ENCODE peak calls at places on chromosomes 11 and 22, in eight cellular contexts. I is HL-60, D is cardiac fibroblast, B is epithelial cell of proximal tubule, Y is fibroblast of pulmonary artery, L is AG04450, V is B cell, H is GM20000. C is an unnamed sample.

GRCh38 chr11:88353835-88354496 is 16.4 kb upstream of the CTSC start:
- DNase-seq in I (no peak), D (no peak), B (no peak), Y (no peak), L (no peak), V (no peak), H (no peak), C (no peak)

GRCh38 chr11:119999220-119999619 is 138.7 kb downstream of the TRIM29 start:
- DNase-seq in I (no peak), D (no peak), B (no peak), Y (no peak), L (no peak), V (no peak), H (no peak), C (no peak)

GRCh38 chr11:64560941-64561340 is 30.1 kb upstream of the SLC22A12 start:
- DNase-seq in I (no peak), D (no peak), B (no peak), Y (no peak), L (no peak), V (no peak), H (no peak), C (no peak)

GRCh38 chr11:16789061-16789415 is 50.6 kb downstream of the C11orf58 start:
- DNase-seq in I (no peak), D (no peak), B (no peak), Y (no peak), L (no peak), V (no peak), H (no peak), C (no peak)

GRCh38 chr11:102144357-102145342 is 34.4 kb downstream of the YAP1 start:
- DNase-seq in I (no peak), D (peak), B (no peak), Y (peak), L (peak), V (no peak), H (no peak), C (peak)

GRCh38 chr11:128294001-128294684 is 293.2 kb downstream of the ETS1 start:
- DNase-seq in I (no peak), D (no peak), B (no peak), Y (no peak), L (no peak), V (no peak), H (no peak), C (no peak)

GRCh38 chr11:36574486-36574885 is 6.7 kb downstream of the RAG1 start:
- DNase-seq in I (no peak), D (no peak), B (no peak), Y (no peak), L (no peak), V (no peak), H (no peak), C (no peak)

GRCh38 chr22:47067911-47068654 is 305.6 kb downstream of the TBC1D22A start:
- DNase-seq in I (no peak), D (no peak), B (no peak), Y (no peak), L (no peak), V (peak), H (no peak), C (no peak)

GRCh38 chr11:78210000-78210608 is 21.4 kb downstream of the USP35 start:
- DNase-seq in I (no peak), D (no peak), B (no peak), Y (no peak), L (no peak), V (no peak), H (no peak), C (no peak)

GRCh38 chr22:38305481-38306448 is 11.5 kb downstream of the CSNK1E start:
- DNase-seq in I (no peak), D (peak), B (peak), Y (peak), L (no peak), V (peak), H (peak), C (no peak)

GRCh38 chr11:115501895-115502589 is 2.2 kb downstream of the CADM1 start:
- DNase-seq in I (no peak), D (no peak), B (no peak), Y (no peak), L (no peak), V (no peak), H (peak), C (no peak)

GRCh38 chr11:8346157-8346755 is 82.6 kb upstream of the LMO1 start:
- DNase-seq in I (no peak), D (no peak), B (no peak), Y (no peak), L (no peak), V (no peak), H (no peak), C (no peak)

GRCh38 chr11:132848336-132848735 is 684.0 kb downstream of the OPCML start:
- DNase-seq in I (no peak), D (peak), B (no peak), Y (peak), L (no peak), V (no peak), H (no peak), C (no peak)

GRCh38 chr11:32151036-32151435 is 60.2 kb downstream of the RCN1 start:
- DNase-seq in I (no peak), D (no peak), B (no peak), Y (no peak), L (no peak), V (no peak), H (no peak), C (no peak)

GRCh38 chr11:111976614-111977140 is 39.5 kb downstream of the DIXDC1 start:
- DNase-seq in I (no peak), D (no peak), B (no peak), Y (no peak), L (no peak), V (no peak), H (no peak), C (no peak)

GRCh38 chr11:72924568-72925190 is 110.5 kb downstream of the ATG16L2 start:
- DNase-seq in I (peak), D (peak), B (no peak), Y (peak), L (no peak), V (no peak), H (no peak), C (no peak)

GRCh38 chr11:46461461-46461927 is 69.9 kb upstream of the CHRM4 start:
- DNase-seq in I (no peak), D (no peak), B (no peak), Y (no peak), L (no peak), V (no peak), H (no peak), C (no peak)

GRCh38 chr11:94129505-94130335 is 1.1 kb downstream of the PANX1 start:
- DNase-seq in I (no peak), D (no peak), B (no peak), Y (peak), L (no peak), V (peak), H (no peak), C (no peak)

GRCh38 chr11:116986521-116987105 is 111.6 kb downstream of the SIK3 start:
- DNase-seq in I (peak), D (peak), B (peak), Y (peak), L (no peak), V (peak), H (no peak), C (peak)

GRCh38 chr11:86374586-86374985 is at the start of gene CCDC81:
- DNase-seq in I (no peak), D (peak), B (no peak), Y (peak), L (no peak), V (no peak), H (no peak), C (no peak)

GRCh38 chr11:74138021-74138420 is 32.8 kb downstream of the C2CD3 start:
- DNase-seq in I (no peak), D (no peak), B (no peak), Y (peak), L (peak), V (no peak), H (no peak), C (no peak)

GRCh38 chr11:58575377-58576020 is at the start of gene LPXN:
- DNase-seq in I (peak), D (peak), B (no peak), Y (peak), L (no peak), V (peak), H (peak), C (no peak)

GRCh38 chr11:125313271-125314222 is 149.0 kb downstream of the PKNOX2 start:
- DNase-seq in I (no peak), D (peak), B (no peak), Y (peak), L (no peak), V (no peak), H (no peak), C (no peak)

GRCh38 chr11:63673579-63673978 is 2.4 kb upstream of the ATL3 start:
- DNase-seq in I (no peak), D (no peak), B (no peak), Y (no peak), L (no peak), V (no peak), H (no peak), C (no peak)

GRCh38 chr22:40281717-40282116 is 64.6 kb upstream of the ADSL start:
- DNase-seq in I (no peak), D (no peak), B (no peak), Y (no peak), L (no peak), V (no peak), H (no peak), C (no peak)

GRCh38 chr11:117072517-117073218 is 25.6 kb downstream of the SIK3 start:
- DNase-seq in I (peak), D (peak), B (peak), Y (peak), L (peak), V (no peak), H (peak), C (no peak)

GRCh38 chr11:117816846-117817212 is 7.7 kb downstream of the FXYD2 start:
- DNase-seq in I (no peak), D (no peak), B (no peak), Y (no peak), L (no peak), V (no peak), H (no peak), C (no peak)

GRCh38 chr11:2814751-2815150 is 70.8 kb downstream of the CDKN1C start:
- DNase-seq in I (no peak), D (no peak), B (no peak), Y (no peak), L (no peak), V (no peak), H (no peak), C (no peak)

GRCh38 chr11:133519560-133519959 is 12.7 kb downstream of the OPCML start:
- DNase-seq in I (no peak), D (no peak), B (no peak), Y (no peak), L (no peak), V (no peak), H (no peak), C (no peak)

GRCh38 chr11:17578958-17579357 is 31.9 kb downstream of the OTOG start:
- DNase-seq in I (no peak), D (no peak), B (no peak), Y (no peak), L (no peak), V (no peak), H (no peak), C (no peak)

GRCh38 chr11:1728931-1729691 is 21.3 kb downstream of the IFITM10 start:
- DNase-seq in I (no peak), D (no peak), B (no peak), Y (no peak), L (no peak), V (no peak), H (no peak), C (no peak)

GRCh38 chr22:50269573-50270301 is 443 bp downstream of the MAPK11 start:
- DNase-seq in I (no peak), D (peak), B (no peak), Y (peak), L (no peak), V (no peak), H (peak), C (no peak)

GRCh38 chr11:72617080-72617744 is 57.0 kb downstream of the PDE2A start:
- DNase-seq in I (no peak), D (peak), B (no peak), Y (peak), L (no peak), V (no peak), H (no peak), C (no peak)

DNA sequence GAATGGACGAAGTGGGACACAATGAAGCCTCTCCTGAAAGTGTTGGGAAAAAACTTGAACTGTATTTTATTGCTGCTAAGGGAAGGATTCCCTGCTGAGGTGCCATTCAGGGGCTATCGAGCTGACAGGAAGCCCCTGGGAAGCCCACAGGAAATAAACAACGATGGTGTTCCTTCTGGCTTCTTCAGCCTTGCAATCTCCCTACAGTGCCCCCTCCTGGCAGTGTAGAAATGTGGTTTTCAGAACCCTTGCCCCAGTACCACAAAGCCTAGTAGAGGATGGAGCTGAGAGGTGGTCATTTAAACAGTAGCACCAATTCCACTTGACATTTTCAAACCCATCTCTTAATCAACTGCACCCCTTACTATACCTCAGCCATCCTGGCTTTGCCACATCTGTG is 676.7 kb upstream of the ARHGAP42 start:
- DNase-seq in I (no peak), D (no peak), B (no peak), Y (no peak), L (no peak), V (no peak), H (no peak), C (no peak)
- TF ChIP-seq CTCF in I (no peak), D (no peak), B (peak), Y (no peak), L (no peak), V (no peak), H (no peak), C (no peak)

DNA sequence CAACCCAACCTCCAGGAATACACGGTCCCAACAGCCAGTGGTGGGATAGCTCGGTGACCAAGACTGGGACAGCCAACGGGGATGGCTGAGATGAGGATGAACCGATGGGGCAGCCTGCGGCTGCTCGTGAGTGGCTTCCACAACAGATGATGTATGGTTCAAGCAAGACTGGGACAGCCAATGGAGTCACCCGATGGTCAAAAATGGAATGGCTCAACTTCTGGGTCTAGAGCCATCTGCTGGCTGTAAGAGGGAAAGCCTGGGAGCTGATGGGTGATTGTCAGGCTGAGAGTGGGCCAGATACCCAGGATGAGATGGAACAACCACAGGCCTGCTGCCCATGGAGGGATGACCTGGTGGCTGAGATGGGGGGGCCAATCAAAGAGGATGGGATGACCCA is 35.5 kb downstream of the SYT7 start:
- DNase-seq in I (no peak), D (no peak), B (no peak), Y (peak), L (no peak), V (no peak), H (peak), C (no peak)
- TF ChIP-seq CTCF in I (peak), D (peak), B (peak), Y (peak), L (peak), V (no peak), H (peak), C (no peak)

GRCh38 chr11:70049045-70049444 is 29.1 kb upstream of the ANO1 start:
- DNase-seq in I (no peak), D (no peak), B (no peak), Y (no peak), L (no peak), V (no peak), H (no peak), C (no peak)

GRCh38 chr11:70043482-70043881 is 34.6 kb upstream of the ANO1 start:
- DNase-seq in I (no peak), D (no peak), B (no peak), Y (no peak), L (no peak), V (no peak), H (no peak), C (no peak)

GRCh38 chr11:70050243-70050642 is 27.9 kb upstream of the ANO1 start:
- DNase-seq in I (no peak), D (no peak), B (no peak), Y (no peak), L (no peak), V (no peak), H (no peak), C (no peak)

GRCh38 chr11:70046089-70046488 is 32.0 kb upstream of the ANO1 start:
- DNase-seq in I (no peak), D (no peak), B (no peak), Y (no peak), L (no peak), V (no peak), H (no peak), C (no peak)

DNA sequence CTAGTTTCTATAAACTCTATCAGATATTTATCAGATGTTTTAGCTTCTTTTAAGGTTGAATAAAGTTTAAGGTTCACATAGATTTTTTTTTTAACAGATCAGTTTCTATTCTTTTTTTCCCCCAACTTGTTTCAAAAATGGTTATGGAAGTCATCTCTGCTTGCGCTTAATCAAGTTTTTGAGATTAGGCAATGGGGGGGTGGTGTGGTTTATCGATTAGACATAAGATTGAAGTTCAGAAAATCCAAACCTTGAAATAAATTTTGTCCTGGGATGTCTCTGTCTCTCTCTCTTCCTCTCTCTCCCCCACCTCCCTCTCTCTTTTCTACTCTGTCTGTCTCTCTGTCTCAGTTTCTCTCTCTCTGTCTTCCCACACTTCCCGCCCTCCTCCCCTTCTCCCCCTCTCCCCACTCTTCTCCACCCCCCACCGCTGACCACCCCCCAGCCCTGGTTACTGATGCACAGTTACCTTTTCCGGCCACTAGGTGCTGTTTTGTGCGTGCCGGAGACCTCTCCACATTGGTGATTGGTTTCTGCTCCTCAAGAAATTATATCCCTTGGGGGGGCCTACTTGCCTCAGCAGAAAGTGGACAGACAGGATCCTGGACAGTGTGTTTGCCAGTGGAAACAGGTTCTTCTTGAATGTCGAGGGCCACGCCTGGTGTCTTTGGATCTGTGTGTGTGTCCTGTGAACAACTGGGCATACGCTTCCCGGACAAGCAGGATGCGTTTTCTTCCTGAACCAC is 29.7 kb upstream of the ANO1 start:
- DNase-seq in I (no peak), D (no peak), B (no peak), Y (no peak), L (no peak), V (no peak), H (no peak), C (no peak)
- TF ChIP-seq CTCF in I (no peak), D (peak), B (peak), Y (peak), L (peak), V (no peak), H (no peak), C (no peak)

GRCh38 chr11:13668957-13669521 is 571 bp downstream of the FAR1 start:
- DNase-seq in I (no peak), D (peak), B (no peak), Y (peak), L (no peak), V (peak), H (peak), C (peak)
- TF ChIP-seq CTCF in I (no peak), D (no peak), B (no peak), Y (no peak), L (no peak), V (no peak), H (no peak), C (no peak)

C was measured in lung.